ENCODE peak calls at places on chromosomes 16 and 17, in five cellular contexts. N, T, Q, L and F are unnamed samples.

GRCh38 chr17:8628609-8629169 is 1.8 kb downstream of the MYH10 start:
- DNase-seq in N (no peak), T (no peak), L (no peak), Q (no peak), F (no peak)

GRCh38 chr17:49717371-49717841 is 9.6 kb upstream of the SLC35B1 start:
- DNase-seq in Q (peak; percentile 48), L (no peak), T (no peak), N (peak; percentile 69), F (no peak)

GRCh38 chr17:37446027-37446426 is 39.3 kb downstream of the TADA2A start:
- DNase-seq in L (peak; percentile 94), T (peak; percentile 54), N (no peak), Q (no peak), F (no peak)

GRCh38 chr17:66469088-66469442 is 166.7 kb downstream of the PRKCA start:
- DNase-seq in T (no peak), N (no peak), L (no peak), Q (no peak), F (no peak)

GRCh38 chr17:44911133-44912001 is 3.9 kb downstream of the GFAP start:
- DNase-seq in Q (peak; percentile 78), L (no peak), T (peak; percentile 48), N (peak; percentile 85), F (no peak)

GRCh38 chr16:27520982-27521673 is 28.6 kb downstream of the GTF3C1 start:
- DNase-seq in L (no peak), Q (peak; percentile 10), T (no peak), N (peak; percentile 81), F (no peak)

GRCh38 chr17:83170571-83171260 is 91.3 kb downstream of the METRNL start:
- DNase-seq in Q (no peak), L (no peak), T (no peak), N (no peak), F (no peak)

GRCh38 chr16:23679274-23679985 is 741 bp downstream of the PLK1 start:
- DNase-seq in Q (no peak), L (no peak), T (peak; percentile 37), N (no peak), F (no peak)

GRCh38 chr17:596763-597644 is 117.6 kb downstream of the VPS53 start:
- DNase-seq in N (peak; percentile 45), L (peak; percentile 72), T (peak; percentile 27), Q (no peak), F (no peak)

GRCh38 chr17:1112875-1113274 is 66.9 kb downstream of the ABR start:
- DNase-seq in T (no peak), Q (no peak), N (no peak), L (no peak), F (no peak)

GRCh38 chr17:8366231-8366630 is 10.3 kb downstream of the KRABD2 start:
- DNase-seq in L (no peak), N (peak; percentile 81), T (peak; percentile 58), Q (no peak), F (no peak)

GRCh38 chr17:29256735-29257466 is 10.2 kb downstream of the CRYBA1 start:
- DNase-seq in Q (no peak), T (no peak), N (no peak), L (no peak), F (no peak)

GRCh38 chr16:87308826-87309225 is 8.4 kb downstream of the C16orf95 start:
- DNase-seq in L (no peak), Q (no peak), T (no peak), N (no peak), F (no peak)

GRCh38 chr17:40539711-40540411 is 25.4 kb downstream of the CCR7 start:
- DNase-seq in Q (no peak), N (no peak), T (no peak), L (no peak), F (no peak)

GRCh38 chr16:70696952-70697600 is 11.2 kb upstream of the MTSS2 start:
- DNase-seq in Q (no peak), N (no peak), L (no peak), T (peak; percentile 67), F (peak; percentile 63)

GRCh38 chr17:59062509-59062908 is 44.2 kb downstream of the TRIM37 start:
- DNase-seq in Q (no peak), T (no peak), N (no peak), L (no peak), F (no peak)

GRCh38 chr17:1710807-1711553 is 803 bp upstream of the TLCD2 start:
- DNase-seq in L (no peak), T (peak; percentile 28), N (peak; percentile 68), Q (no peak), F (no peak)

GRCh38 chr17:16599537-16599936 is 30.5 kb upstream of the ZNF287 start:
- DNase-seq in N (no peak), L (no peak), Q (no peak), T (no peak), F (no peak)

GRCh38 chr17:80475949-80476876 is at the start of gene NPTX1:
- DNase-seq in N (no peak), T (peak; percentile 23), Q (no peak), L (no peak), F (no peak)

GRCh38 chr17:76270127-76270592 is 5.0 kb downstream of the UBALD2 start:
- DNase-seq in Q (no peak), T (no peak), L (no peak), N (no peak), F (no peak)

GRCh38 chr17:76270770-76271668 is 5.9 kb downstream of the UBALD2 start:
- DNase-seq in T (no peak), Q (peak; percentile 20), L (no peak), N (no peak), F (no peak)

GRCh38 chr17:76268015-76268749 is 3.0 kb downstream of the UBALD2 start:
- DNase-seq in N (peak; percentile 82), Q (peak; percentile 82), L (no peak), T (no peak), F (no peak)

GRCh38 chr17:76267051-76267576 is 2.0 kb downstream of the UBALD2 start:
- DNase-seq in N (no peak), L (no peak), T (no peak), Q (no peak), F (no peak)

GRCh38 chr17:76268991-76269981 is 4.1 kb downstream of the UBALD2 start:
- DNase-seq in N (no peak), Q (peak; percentile 3), L (no peak), T (no peak), F (no peak)
- H3K4me3 ChIP-seq in N (no peak overlapping the region), Q (no peak overlapping the region), L (no peak overlapping the region), T (no peak overlapping the region), F (no peak overlapping the region)

GRCh38 chr17:48526986-48527741 is 3.6 kb downstream of the HOXB1 start:
- DNase-seq in L (no peak), N (no peak), Q (no peak), T (no peak), F (no peak)
- H3K4me3 ChIP-seq in L (no peak overlapping the region), N (no peak overlapping the region), Q (no peak overlapping the region), T (no peak overlapping the region), F (no peak overlapping the region)

GRCh38 chr17:4485676-4486646 is 12.7 kb upstream of the SPNS2 start:
- DNase-seq in L (no peak), Q (no peak), N (no peak), T (no peak), F (no peak)
- H3K4me3 ChIP-seq in L (no peak overlapping the region), Q (no peak overlapping the region), N (no peak overlapping the region), T (no peak overlapping the region), F (no peak overlapping the region)

DNA sequence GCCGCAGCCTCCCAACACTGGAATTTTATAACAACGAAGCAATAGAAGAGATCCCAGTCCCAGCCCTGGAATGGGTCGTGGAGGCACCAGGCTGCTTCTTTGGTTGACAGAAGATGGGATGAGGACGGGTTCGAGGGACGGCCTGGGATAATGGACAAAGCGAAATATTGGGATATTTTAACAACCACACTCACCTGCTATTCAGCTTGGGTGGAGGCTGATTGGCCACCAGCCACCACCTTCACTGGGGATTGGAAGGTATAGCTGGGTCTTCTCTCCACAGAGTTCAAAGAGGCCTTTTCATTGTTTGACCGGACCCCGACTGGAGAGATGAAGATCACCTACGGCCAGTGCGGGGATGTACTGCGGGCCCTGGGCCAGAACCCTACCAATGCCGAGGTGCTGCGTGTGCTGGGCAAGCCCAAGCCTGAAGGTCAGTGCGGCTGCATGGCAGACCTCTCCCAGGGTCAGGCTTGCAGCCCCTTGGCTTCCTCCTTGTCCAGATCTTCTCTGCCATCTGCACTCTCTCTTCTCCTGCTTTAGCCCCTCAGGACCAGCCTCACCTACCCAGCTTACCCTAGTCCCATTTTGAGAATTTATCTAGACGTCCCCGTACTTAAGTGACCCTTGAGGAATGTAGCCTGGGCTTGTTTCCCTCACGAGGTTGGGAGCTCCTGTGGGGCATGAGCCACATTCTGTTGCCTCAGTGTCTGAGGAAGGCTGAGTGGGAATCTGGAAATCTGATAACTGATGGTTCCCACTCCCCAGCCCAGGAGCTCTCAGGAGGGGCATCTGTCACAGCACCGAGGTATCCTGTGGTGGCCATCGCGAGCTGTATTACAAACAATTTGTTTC is 10.7 kb downstream of the MYL4 start:
- DNase-seq in L (no peak), N (no peak), T (no peak), Q (no peak), F (no peak)
- H3K4me3 ChIP-seq in L (no peak overlapping the region), N (no peak overlapping the region), T (no peak overlapping the region), Q (no peak overlapping the region), F (no peak overlapping the region)

DNA sequence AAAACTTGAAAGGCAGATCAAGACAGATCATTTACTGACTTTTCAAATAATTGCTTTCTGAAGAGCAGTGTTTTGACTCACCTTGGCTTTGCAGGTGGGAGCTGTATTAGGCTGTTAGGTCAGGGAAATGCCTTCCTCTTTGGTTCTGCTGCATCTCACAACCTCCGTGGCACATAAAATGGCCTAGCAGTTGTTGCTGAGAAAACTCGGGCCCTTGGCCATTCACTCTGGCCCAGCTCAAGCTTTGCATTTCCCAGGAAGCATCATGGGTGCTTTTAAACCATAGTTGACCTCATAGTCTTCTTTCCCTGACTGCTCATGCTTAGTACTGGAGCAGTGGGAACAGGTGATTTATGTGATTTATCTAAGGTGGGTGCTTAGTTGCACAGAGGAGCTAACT is 83.5 kb downstream of the KSR1 start:
- DNase-seq in T (no peak), Q (no peak), N (no peak), L (no peak), F (no peak)
- H3K4me3 ChIP-seq in T (no peak overlapping the region), Q (no peak overlapping the region), N (no peak overlapping the region), L (no peak overlapping the region), F (no peak overlapping the region)